ENCODE peak calls at places on chromosomes 3 and 15, in nine cellular contexts. T, W, Y, N, U, K, R, H and B are unnamed samples.

GRCh38 chr15:64503197-64503596 is 42.8 kb downstream of the ZNF609 start:
- DNase-seq in T (no peak), W (no peak), Y (no peak), N (no peak), U (no peak), K (no peak), R (peak), H (no peak), B (no peak)

GRCh38 chr3:59872121-59872520 is 822.3 kb upstream of the CFAP20DC start:
- DNase-seq in T (no peak), W (no peak), Y (no peak), N (no peak), U (no peak), K (no peak), R (no peak), H (no peak), B (no peak)

GRCh38 chr3:113035387-113035982 is 44.7 kb downstream of the GTPBP8 start:
- DNase-seq in T (no peak), W (peak), Y (no peak), N (no peak), U (peak), K (peak), R (peak), H (no peak), B (peak)

GRCh38 chr3:38349684-38350359 is 3.2 kb downstream of the XYLB start:
- DNase-seq in T (no peak), W (no peak), Y (no peak), N (no peak), U (no peak), K (no peak), R (no peak), H (no peak), B (no peak)

GRCh38 chr15:92429378-92430066 is 35.8 kb downstream of the ST8SIA2 start:
- DNase-seq in T (no peak), W (no peak), Y (no peak), N (no peak), U (peak), K (peak), R (peak), H (no peak), B (no peak)

GRCh38 chr3:8765528-8765927 is 3.9 kb downstream of the OXTR start:
- DNase-seq in T (no peak), W (no peak), Y (no peak), N (no peak), U (no peak), K (peak), R (no peak), H (no peak), B (no peak)

GRCh38 chr15:31250033-31250432 is 76.6 kb upstream of the KLF13 start:
- DNase-seq in T (no peak), W (no peak), Y (no peak), N (peak), U (no peak), K (no peak), R (no peak), H (no peak), B (no peak)

GRCh38 chr15:38828031-38828532 is 263.5 kb upstream of the RASGRP1 start:
- DNase-seq in T (no peak), W (no peak), Y (no peak), N (no peak), U (no peak), K (no peak), R (peak), H (no peak), B (no peak)

GRCh38 chr15:38611228-38611627 is 46.6 kb upstream of the RASGRP1 start:
- DNase-seq in T (no peak), W (no peak), Y (no peak), N (no peak), U (no peak), K (no peak), R (no peak), H (peak), B (no peak)

GRCh38 chr3:55486101-55486856 is 827 bp downstream of the WNT5A start:
- DNase-seq in T (peak), W (peak), Y (no peak), N (peak), U (peak), K (peak), R (peak), H (no peak), B (peak)

GRCh38 chr3:171000281-171000680 is 26.2 kb downstream of the SLC2A2 start:
- DNase-seq in T (no peak), W (no peak), Y (no peak), N (no peak), U (no peak), K (no peak), R (no peak), H (no peak), B (no peak)

GRCh38 chr3:18111702-18112311 is 313.3 kb downstream of the SATB1 start:
- DNase-seq in T (no peak), W (no peak), Y (no peak), N (no peak), U (peak), K (no peak), R (peak), H (no peak), B (no peak)

GRCh38 chr3:129583289-129583688 is 23.2 kb downstream of the PLXND1 start:
- DNase-seq in T (no peak), W (no peak), Y (no peak), N (no peak), U (no peak), K (no peak), R (no peak), H (no peak), B (no peak)

GRCh38 chr3:169998668-169999131 is 32.1 kb downstream of the SEC62 start:
- DNase-seq in T (no peak), W (no peak), Y (no peak), N (no peak), U (no peak), K (no peak), R (peak), H (no peak), B (no peak)

GRCh38 chr15:39009740-39010139 is 445.1 kb upstream of the RASGRP1 start:
- DNase-seq in T (no peak), W (no peak), Y (no peak), N (no peak), U (no peak), K (no peak), R (no peak), H (no peak), B (no peak)

GRCh38 chr3:112047264-112047663 is 12.7 kb downstream of the TMPRSS7 start:
- DNase-seq in T (no peak), W (no peak), Y (no peak), N (no peak), U (no peak), K (no peak), R (no peak), H (no peak), B (no peak)

GRCh38 chr3:48397767-48398681 is 26.0 kb downstream of the FBXW12 start:
- DNase-seq in T (no peak), W (no peak), Y (no peak), N (no peak), U (no peak), K (peak), R (no peak), H (peak), B (peak)

GRCh38 chr3:197485143-197485542 is 70.6 kb downstream of the BDH1 start:
- DNase-seq in T (no peak), W (no peak), Y (no peak), N (no peak), U (no peak), K (no peak), R (no peak), H (no peak), B (no peak)

GRCh38 chr3:16768956-16769355 is 115.8 kb upstream of the PLCL2 start:
- DNase-seq in T (no peak), W (no peak), Y (no peak), N (no peak), U (peak), K (no peak), R (peak), H (no peak), B (no peak)

GRCh38 chr3:158110658-158111018 is 749 bp downstream of the RSRC1 start:
- DNase-seq in T (no peak), W (no peak), Y (no peak), N (no peak), U (no peak), K (no peak), R (no peak), H (no peak), B (no peak)

GRCh38 chr3:122725106-122725505 is 44.5 kb downstream of the PARP14 start:
- DNase-seq in T (no peak), W (no peak), Y (no peak), N (no peak), U (no peak), K (no peak), R (no peak), H (no peak), B (no peak)

GRCh38 chr3:29515451-29515850 is 234.6 kb downstream of the RBMS3 start:
- DNase-seq in T (no peak), W (no peak), Y (no peak), N (no peak), U (no peak), K (peak), R (no peak), H (no peak), B (no peak)

GRCh38 chr3:138673641-138674040 is 65.1 kb downstream of the FAIM start:
- DNase-seq in T (no peak), W (no peak), Y (no peak), N (no peak), U (no peak), K (peak), R (peak), H (no peak), B (no peak)

GRCh38 chr15:68353418-68354145 is 76.0 kb downstream of the FEM1B start:
- DNase-seq in T (no peak), W (no peak), Y (no peak), N (no peak), U (no peak), K (no peak), R (no peak), H (no peak), B (no peak)

GRCh38 chr15:42072141-42072685 is 22.1 kb downstream of the PLA2G4D start:
- DNase-seq in T (no peak), W (no peak), Y (no peak), N (peak), U (no peak), K (no peak), R (no peak), H (no peak), B (peak)

GRCh38 chr15:31480356-31481058 is 153.9 kb downstream of the KLF13 start:
- DNase-seq in T (no peak), W (peak), Y (no peak), N (peak), U (no peak), K (peak), R (no peak), H (no peak), B (peak)

GRCh38 chr3:155354658-155355057 is 61.2 kb upstream of the STRIT1 start:
- DNase-seq in T (no peak), W (no peak), Y (no peak), N (no peak), U (no peak), K (no peak), R (no peak), H (no peak), B (no peak)

GRCh38 chr15:98727115-98728040 is 79.0 kb downstream of the IGF1R start:
- DNase-seq in T (peak), W (peak), Y (peak), N (peak), U (peak), K (peak), R (peak), H (no peak), B (peak)

GRCh38 chr3:10419637-10420232 is 85.7 kb downstream of the ATP2B2 start:
- DNase-seq in T (no peak), W (no peak), Y (no peak), N (no peak), U (no peak), K (no peak), R (no peak), H (peak), B (no peak)

GRCh38 chr3:24566927-24567326 is 72.3 kb upstream of the THRB start:
- DNase-seq in T (no peak), W (no peak), Y (no peak), N (no peak), U (no peak), K (peak), R (no peak), H (no peak), B (peak)

GRCh38 chr3:50664959-50665602 is 9.6 kb upstream of the DOCK3 start:
- DNase-seq in T (no peak), W (no peak), Y (no peak), N (no peak), U (no peak), K (peak), R (no peak), H (peak), B (no peak)

GRCh38 chr15:91027677-91028076 is 5.3 kb upstream of the VPS33B start:
- DNase-seq in T (no peak), W (no peak), Y (no peak), N (no peak), U (no peak), K (no peak), R (no peak), H (no peak), B (no peak)

GRCh38 chr3:86938305-86938704 is 52.6 kb downstream of the VGLL3 start:
- DNase-seq in T (no peak), W (no peak), Y (no peak), N (no peak), U (no peak), K (no peak), R (no peak), H (no peak), B (no peak)

GRCh38 chr3:106157411-106157810 is 288.6 kb upstream of the CBLB start:
- DNase-seq in T (no peak), W (no peak), Y (no peak), N (no peak), U (no peak), K (no peak), R (no peak), H (no peak), B (no peak)

GRCh38 chr3:136106101-136106500 is 90.0 kb downstream of the MSL2 start:
- DNase-seq in T (no peak), W (no peak), Y (no peak), N (no peak), U (no peak), K (no peak), R (peak), H (no peak), B (no peak)

GRCh38 chr15:47750030-47750739 is 32.9 kb downstream of the SEMA6D start:
- DNase-seq in T (peak), W (no peak), Y (no peak), N (no peak), U (no peak), K (peak), R (peak), H (no peak), B (no peak)

GRCh38 chr3:34882764-34883163 is 756.6 kb upstream of the ARPP21 start:
- DNase-seq in T (no peak), W (no peak), Y (no peak), N (no peak), U (no peak), K (no peak), R (peak), H (no peak), B (no peak)

GRCh38 chr3:61667417-61668213 is 106.2 kb downstream of the PTPRG start:
- DNase-seq in T (no peak), W (no peak), Y (no peak), N (no peak), U (no peak), K (no peak), R (peak), H (no peak), B (no peak)

GRCh38 chr3:177459397-177459796 is 262.1 kb upstream of the TBL1XR1 start:
- DNase-seq in T (no peak), W (no peak), Y (no peak), N (no peak), U (no peak), K (no peak), R (peak), H (no peak), B (peak)

GRCh38 chr3:127366383-127366782 is 78.5 kb upstream of the PRR20G start:
- DNase-seq in T (no peak), W (no peak), Y (no peak), N (no peak), U (peak), K (peak), R (peak), H (no peak), B (no peak)
- TF ChIP-seq CTCF in T (no peak), W (no peak), Y (no peak), N (no peak), U (no peak), K (peak), R (peak), H (no peak), B (no peak)

GRCh38 chr3:13088020-13089006 is 15.1 kb upstream of the IQSEC1 start:
- DNase-seq in T (no peak), W (no peak), Y (no peak), N (no peak), U (no peak), K (no peak), R (no peak), H (no peak), B (no peak)

GRCh38 chr3:13092621-13093339 is 19.6 kb upstream of the IQSEC1 start:
- DNase-seq in T (peak), W (peak), Y (no peak), N (peak), U (no peak), K (no peak), R (no peak), H (no peak), B (peak)

GRCh38 chr3:13095408-13095861 is 22.2 kb upstream of the IQSEC1 start:
- DNase-seq in T (no peak), W (no peak), Y (no peak), N (no peak), U (peak), K (no peak), R (no peak), H (no peak), B (no peak)

GRCh38 chr3:13093687-13094086 is 20.5 kb upstream of the IQSEC1 start:
- DNase-seq in T (no peak), W (no peak), Y (no peak), N (no peak), U (peak), K (peak), R (no peak), H (no peak), B (peak)

DNA sequence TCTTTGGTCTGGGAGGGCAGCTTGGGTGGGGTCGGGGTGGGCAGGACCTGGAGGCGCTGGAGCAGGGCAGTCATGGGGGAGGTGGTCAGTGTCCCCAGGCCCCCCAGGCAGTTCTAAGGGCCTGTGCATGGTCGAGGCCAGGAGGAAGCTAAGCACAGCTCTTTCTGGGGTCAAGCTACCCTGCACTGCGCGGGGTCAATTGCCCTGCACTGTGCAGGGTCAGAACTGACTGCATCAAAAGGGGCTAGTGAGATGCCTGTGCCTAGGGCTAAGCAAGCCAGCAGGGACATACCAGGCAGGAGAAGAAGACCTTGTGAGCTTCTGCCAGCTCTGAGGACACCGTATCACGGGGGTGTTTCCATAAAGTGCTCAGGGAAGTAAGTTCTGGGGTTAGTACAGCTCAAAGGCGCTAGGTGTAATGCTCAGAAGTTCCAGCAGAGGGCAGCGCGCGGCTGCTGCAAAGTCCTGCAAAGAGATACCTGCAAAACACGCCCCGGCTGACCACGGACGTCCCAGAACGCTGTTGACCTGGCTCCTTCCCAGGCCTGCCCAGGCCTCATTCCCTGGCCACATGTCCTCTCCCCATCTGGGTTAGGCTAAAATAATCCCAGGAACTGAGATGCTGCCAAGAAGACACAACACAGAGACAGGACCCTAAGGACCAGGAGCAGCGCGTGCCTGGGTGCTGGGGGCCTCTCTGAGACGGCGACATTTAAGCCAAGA is 18.8 kb upstream of the IQSEC1 start:
- DNase-seq in T (peak), W (peak), Y (no peak), N (peak), U (peak), K (peak), R (peak), H (peak), B (peak)
- H3K27ac ChIP-seq in T (peak), W (no peak), Y (no peak), N (no peak), U (no peak), K (no peak), R (no peak), H (no peak), B (peak)

GRCh38 chr15:96209285-96209735 is 121.2 kb upstream of the NR2F2 start:
- DNase-seq in T (no peak), W (peak), Y (no peak), N (no peak), U (no peak), K (no peak), R (no peak), H (no peak), B (no peak)
- H3K4me3 ChIP-seq in T (no peak), W (no peak), Y (no peak), N (no peak), U (no peak), K (no peak), R (no peak), H (no peak), B (no peak)

DNA sequence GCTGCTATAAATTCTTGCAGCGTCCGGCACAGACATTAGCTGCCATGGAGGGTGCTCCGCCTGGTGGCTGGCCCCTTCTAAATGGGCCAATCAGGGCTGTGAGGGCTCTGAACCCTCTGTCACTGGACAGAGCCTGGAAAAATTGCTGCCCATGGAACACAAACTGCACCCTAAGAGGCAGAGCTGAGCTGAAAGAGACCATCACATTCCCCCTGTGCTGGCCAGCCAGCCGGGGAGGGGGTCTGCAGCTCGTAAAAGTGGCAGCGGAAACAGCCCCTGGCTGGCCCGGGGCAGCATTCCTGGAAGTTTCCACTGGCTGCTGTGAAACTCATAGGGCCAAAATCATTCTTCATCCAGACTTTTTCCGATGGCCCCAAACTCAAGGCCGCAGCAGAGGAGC is 21.0 kb upstream of the DUSP7 start:
- DNase-seq in T (no peak), W (no peak), Y (no peak), N (no peak), U (no peak), K (no peak), R (no peak), H (no peak), B (no peak)
- TF ChIP-seq CTCF in T (no peak), W (no peak), Y (peak), N (no peak), U (no peak), K (peak), R (no peak), H (no peak), B (no peak)

GRCh38 chr15:80971143-80971542 is 18.5 kb downstream of the MESD start:
- DNase-seq in T (no peak), W (no peak), Y (no peak), N (no peak), U (no peak), K (no peak), R (no peak), H (no peak), B (no peak)
- H3K27ac ChIP-seq in T (no peak), W (no peak), Y (no peak), N (no peak), U (no peak), K (no peak), R (no peak), H (no peak), B (no peak)

DNA sequence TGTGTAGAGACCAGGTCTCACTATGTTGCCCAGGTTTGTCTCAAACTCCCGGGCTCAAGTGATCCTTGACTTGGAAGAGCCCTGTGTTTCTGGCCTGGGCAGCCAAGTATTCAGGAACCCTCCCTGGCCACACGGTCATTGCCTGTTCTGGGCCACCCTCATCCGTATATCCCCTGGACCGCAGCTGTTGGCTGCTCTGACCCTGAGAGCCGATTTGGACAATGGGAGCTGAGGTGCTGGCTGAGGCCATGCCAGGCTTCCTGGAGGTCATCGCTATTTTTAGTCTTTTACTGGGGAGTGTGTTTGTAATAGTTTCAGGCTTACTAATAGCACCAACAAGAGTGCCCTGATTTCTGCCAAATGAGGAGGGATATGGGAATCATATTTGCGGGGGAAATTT is 60.7 kb downstream of the ADAMTS7 start:
- DNase-seq in T (peak), W (peak), Y (no peak), N (peak), U (no peak), K (no peak), R (no peak), H (no peak), B (no peak)
- H3K4me3 ChIP-seq in T (peak), W (no peak), Y (peak), N (peak), U (no peak), K (no peak), R (no peak), H (no peak), B (no peak)

DNA sequence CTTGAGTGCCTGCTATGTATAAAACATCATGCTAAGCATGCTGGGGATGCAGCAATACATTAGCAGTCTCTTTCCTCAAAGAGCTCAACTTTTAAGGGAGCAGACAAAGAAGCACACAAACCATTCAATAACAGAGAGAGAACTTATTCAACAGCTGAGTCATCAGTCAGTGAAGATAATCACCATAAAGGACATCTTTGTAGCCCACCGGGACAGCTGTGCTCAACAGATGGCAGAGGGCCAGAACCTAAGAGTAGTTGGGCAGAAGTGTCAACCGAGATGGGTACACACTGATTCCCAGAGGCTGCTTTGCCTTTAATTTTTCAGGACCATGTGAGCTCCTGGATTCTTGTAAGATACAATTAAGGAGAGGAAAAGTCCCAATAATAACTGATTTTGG is 4.2 kb upstream of the RAB8B start:
- DNase-seq in T (no peak), W (no peak), Y (no peak), N (no peak), U (no peak), K (peak), R (peak), H (no peak), B (no peak)
- TF ChIP-seq CTCF in T (no peak), W (no peak), Y (no peak), N (no peak), U (no peak), K (no peak), R (no peak), H (no peak), B (no peak)